ENCODE peak calls at places on chromosomes 1 and 21, in nine cellular contexts. H, G, Q, K, O, J, B, F and L are unnamed samples.

GRCh38 chr1:32989160-32989894 is 24.7 kb upstream of the RNF19B start:
- DNase-seq in F (no peak), H (no peak), G (peak), Q (peak), O (peak), J (peak), K (no peak), B (peak), L (no peak)

GRCh38 chr1:206472454-206472853 is 2.2 kb downstream of the IKBKE start:
- DNase-seq in F (peak), Q (peak), O (peak), H (no peak), K (no peak), B (no peak), G (no peak), J (peak), L (no peak)

GRCh38 chr1:160836561-160836960 is 26.1 kb downstream of the CD244 start:
- DNase-seq in G (peak), B (no peak), Q (no peak), K (no peak), J (no peak), F (no peak), O (no peak), H (no peak), L (no peak)

GRCh38 chr1:17162941-17163340 is 42.0 kb upstream of the PADI1 start:
- DNase-seq in F (no peak), H (no peak), K (no peak), O (no peak), B (no peak), Q (no peak), J (no peak), G (peak), L (no peak)

GRCh38 chr1:234597894-234598293 is 12.1 kb downstream of the IRF2BP2 start:
- DNase-seq in B (no peak), O (peak), K (peak), H (no peak), F (peak), G (no peak), Q (peak), J (no peak), L (no peak)

GRCh38 chr1:1357871-1358432 is 403 bp downstream of the MXRA8 start:
- DNase-seq in H (no peak), O (peak), F (no peak), G (no peak), J (no peak), Q (no peak), K (no peak), B (no peak), L (no peak)

GRCh38 chr1:58104960-58105359 is 441.6 kb downstream of the OMA1 start:
- DNase-seq in G (no peak), H (no peak), J (no peak), B (no peak), F (no peak), Q (no peak), O (no peak), K (no peak), L (no peak)

GRCh38 chr1:108643492-108644333 is 17.2 kb downstream of the HENMT1 start:
- DNase-seq in K (peak), G (no peak), J (no peak), B (no peak), Q (peak), H (no peak), F (peak), O (no peak), L (no peak)

GRCh38 chr1:25862785-25863485 is 3.7 kb upstream of the AUNIP start:
- DNase-seq in K (no peak), H (no peak), J (no peak), Q (no peak), G (no peak), O (no peak), F (no peak), B (no peak), L (no peak)

GRCh38 chr1:167492509-167492910 is 25.8 kb downstream of the CD247 start:
- DNase-seq in B (no peak), O (no peak), K (no peak), F (no peak), H (no peak), G (no peak), Q (no peak), J (no peak), L (no peak)

GRCh38 chr1:23836037-23836436 is 10.8 kb upstream of the HMGCL start:
- DNase-seq in B (no peak), O (no peak), Q (no peak), K (no peak), F (no peak), G (no peak), H (no peak), J (no peak), L (no peak)

GRCh38 chr1:55593299-55593698 is 378.1 kb upstream of the USP24 start:
- DNase-seq in G (no peak), K (no peak), B (no peak), Q (no peak), O (no peak), H (no peak), J (no peak), F (no peak), L (no peak)

GRCh38 chr21:45998871-45999580 is 17.5 kb downstream of the COL6A1 start:
- DNase-seq in O (no peak), Q (no peak), H (no peak), J (no peak), F (no peak), G (no peak), K (no peak), B (no peak), L (no peak)

GRCh38 chr1:33433509-33434362 is 2.8 kb upstream of the PHC2 start:
- DNase-seq in Q (peak), K (peak), J (no peak), H (no peak), G (no peak), O (peak), B (peak), F (no peak), L (peak)

GRCh38 chr1:38651669-38652068 is 207.9 kb downstream of the RRAGC start:
- DNase-seq in J (no peak), B (no peak), G (peak), O (no peak), Q (no peak), H (no peak), K (no peak), F (no peak), L (no peak)

GRCh38 chr1:16127676-16128337 is 28.1 kb downstream of the EPHA2 start:
- DNase-seq in K (no peak), H (peak), B (no peak), O (peak), G (no peak), F (peak), J (no peak), Q (no peak), L (no peak)

GRCh38 chr1:19377812-19378718 is 65.9 kb downstream of the SLC66A1 start:
- DNase-seq in O (no peak), J (no peak), H (no peak), B (no peak), Q (peak), G (no peak), F (no peak), K (no peak), L (no peak)

GRCh38 chr1:206663832-206664652 is 20.7 kb upstream of the MAPKAPK2 start:
- DNase-seq in F (peak), G (no peak), H (peak), B (peak), Q (peak), K (peak), J (no peak), O (peak), L (no peak)

GRCh38 chr21:14916676-14917141 is 148.1 kb downstream of the NRIP1 start:
- DNase-seq in B (no peak), G (no peak), K (no peak), F (no peak), O (no peak), H (no peak), J (no peak), Q (peak), L (no peak)

GRCh38 chr21:36419996-36420395 is 34.8 kb downstream of the CHAF1B start:
- DNase-seq in J (peak), B (no peak), H (peak), F (peak), Q (peak), O (peak), G (peak), K (peak), L (no peak)

GRCh38 chr1:179126338-179127060 is 44.6 kb downstream of the TOR3A start:
- DNase-seq in F (no peak), J (no peak), H (peak), G (no peak), Q (peak), K (no peak), O (peak), B (no peak), L (no peak)

GRCh38 chr1:245054105-245054831 is 100.5 kb upstream of the KIF26B start:
- DNase-seq in H (no peak), Q (no peak), G (no peak), K (no peak), O (no peak), F (no peak), B (no peak), J (no peak), L (no peak)

GRCh38 chr1:165799387-165799786 is 28.0 kb upstream of the UCK2 start:
- DNase-seq in G (no peak), F (no peak), J (no peak), K (no peak), H (no peak), O (no peak), B (no peak), Q (no peak), L (no peak)

GRCh38 chr1:113517983-113518382 is 127.7 kb downstream of the MAGI3 start:
- DNase-seq in G (no peak), F (no peak), J (no peak), B (no peak), O (no peak), Q (no peak), H (no peak), K (no peak), L (no peak)

GRCh38 chr1:200409203-200409760 is 554 bp downstream of the ZNF281 start:
- DNase-seq in B (no peak), K (no peak), O (peak), J (peak), G (no peak), Q (no peak), F (no peak), H (peak), L (no peak)

GRCh38 chr1:228374711-228375577 is 31.7 kb downstream of the TRIM11 start:
- DNase-seq in Q (peak), B (no peak), F (no peak), H (peak), G (peak), K (no peak), J (peak), O (peak), L (no peak)

GRCh38 chr1:150973826-150974579 is 632 bp downstream of the CERS2 start:
- DNase-seq in G (no peak), O (peak), H (peak), J (peak), F (peak), K (no peak), B (no peak), Q (peak), L (no peak)

GRCh38 chr1:165512817-165513216 is 31.0 kb upstream of the LRRC52 start:
- DNase-seq in K (no peak), B (no peak), O (no peak), J (no peak), G (no peak), H (no peak), Q (no peak), F (no peak), L (no peak)

GRCh38 chr1:33275706-33276572 is 19.6 kb downstream of the ZNF362 start:
- DNase-seq in J (peak), G (no peak), B (no peak), H (no peak), O (no peak), F (no peak), K (no peak), Q (no peak), L (no peak)

GRCh38 chr1:13498553-13498952 is 15.2 kb downstream of the LRRC38 start:
- DNase-seq in F (no peak), H (no peak), J (no peak), G (no peak), B (no peak), K (no peak), Q (no peak), O (no peak), L (no peak)

GRCh38 chr1:220347654-220348175 is 75.5 kb upstream of the RAB3GAP2 start:
- DNase-seq in J (no peak), Q (no peak), F (no peak), G (no peak), K (no peak), B (no peak), O (no peak), H (no peak), L (no peak)

GRCh38 chr1:37795340-37796110 is 1.9 kb downstream of the MANEAL start:
- DNase-seq in J (peak), B (no peak), G (no peak), K (no peak), F (peak), H (peak), O (peak), Q (peak), L (no peak)

GRCh38 chr1:223712184-223712855 is at the start of gene CAPN2:
- DNase-seq in H (peak), J (peak), B (no peak), O (peak), G (peak), F (peak), Q (peak), K (peak), L (no peak)

GRCh38 chr1:212290608-212291007 is 5.4 kb downstream of the PPP2R5A start:
- DNase-seq in G (no peak), J (no peak), B (no peak), Q (peak), H (no peak), O (no peak), K (no peak), F (no peak), L (no peak)

GRCh38 chr1:168386949-168387586 is 106.4 kb downstream of the TBX19 start:
- DNase-seq in J (peak), G (no peak), F (peak), Q (peak), K (peak), B (no peak), H (peak), O (no peak), L (peak)

GRCh38 chr1:89990976-89991831 is 3.7 kb upstream of the ZNF326 start:
- DNase-seq in Q (no peak), O (no peak), G (no peak), H (no peak), B (no peak), K (no peak), J (no peak), F (no peak), L (no peak)

GRCh38 chr1:116853680-116854191 is 56.0 kb upstream of the PTGFRN start:
- DNase-seq in O (no peak), Q (peak), H (no peak), G (no peak), F (peak), J (no peak), K (peak), B (peak), L (peak)

GRCh38 chr1:65065535-65066378 is 82.2 kb upstream of the AK4 start:
- DNase-seq in H (peak), J (peak), K (peak), B (no peak), O (no peak), G (peak), Q (no peak), F (peak), L (no peak)

GRCh38 chr21:41478319-41479177 is 29.4 kb downstream of the TMPRSS2 start:
- DNase-seq in Q (no peak), H (no peak), G (no peak), B (no peak), O (no peak), J (peak), K (no peak), F (no peak), L (no peak)

GRCh38 chr1:201793306-201793925 is 35.5 kb upstream of the IPO9 start:
- DNase-seq in B (no peak), Q (no peak), H (no peak), F (no peak), G (no peak), J (no peak), O (no peak), K (no peak), L (no peak)
- TF ChIP-seq CTCF in B (no peak), Q (no peak), H (no peak), F (no peak), G (no peak), J (peak), O (no peak), K (no peak), L (no peak)

GRCh38 chr1:31788825-31789256 is 24.7 kb upstream of the ADGRB2 start:
- DNase-seq in J (no peak), Q (peak), K (no peak), B (no peak), O (no peak), G (peak), F (no peak), H (no peak), L (no peak)

GRCh38 chr1:31787261-31787660 is 23.1 kb upstream of the ADGRB2 start:
- DNase-seq in K (no peak), O (no peak), H (peak), B (no peak), Q (no peak), G (no peak), F (no peak), J (peak), L (no peak)

GRCh38 chr1:31786366-31787060 is 22.4 kb upstream of the ADGRB2 start:
- DNase-seq in K (no peak), G (no peak), J (peak), H (peak), F (no peak), O (no peak), Q (no peak), B (no peak), L (no peak)

GRCh38 chr1:31788138-31788824 is 24.1 kb upstream of the ADGRB2 start:
- DNase-seq in O (peak), F (peak), B (peak), Q (peak), K (peak), J (peak), G (peak), H (peak), L (no peak)

GRCh38 chr1:31787786-31788137 is 23.6 kb upstream of the ADGRB2 start:
- DNase-seq in J (no peak), H (no peak), K (no peak), F (no peak), O (no peak), G (no peak), Q (no peak), B (no peak), L (no peak)
- H3K4me3 ChIP-seq in J (peak), H (no peak), K (peak), F (peak), O (no peak), G (peak), Q (peak), B (peak), L (no peak)

GRCh38 chr21:42678618-42679295 is 25.3 kb downstream of the PDE9A start:
- DNase-seq in K (no peak), G (no peak), F (no peak), H (no peak), Q (no peak), J (no peak), B (no peak), O (no peak), L (no peak)

GRCh38 chr21:42678118-42678430 is 24.7 kb downstream of the PDE9A start:
- DNase-seq in B (no peak), O (no peak), J (no peak), H (no peak), F (peak), Q (no peak), G (no peak), K (no peak), L (no peak)

GRCh38 chr21:42680429-42680828 is 27.0 kb downstream of the PDE9A start:
- DNase-seq in J (no peak), G (no peak), Q (no peak), F (no peak), K (no peak), H (no peak), O (no peak), B (no peak), L (no peak)

GRCh38 chr21:42679982-42680330 is 26.5 kb downstream of the PDE9A start:
- DNase-seq in Q (no peak), H (no peak), B (no peak), J (no peak), G (no peak), F (no peak), K (no peak), O (no peak), L (no peak)

DNA sequence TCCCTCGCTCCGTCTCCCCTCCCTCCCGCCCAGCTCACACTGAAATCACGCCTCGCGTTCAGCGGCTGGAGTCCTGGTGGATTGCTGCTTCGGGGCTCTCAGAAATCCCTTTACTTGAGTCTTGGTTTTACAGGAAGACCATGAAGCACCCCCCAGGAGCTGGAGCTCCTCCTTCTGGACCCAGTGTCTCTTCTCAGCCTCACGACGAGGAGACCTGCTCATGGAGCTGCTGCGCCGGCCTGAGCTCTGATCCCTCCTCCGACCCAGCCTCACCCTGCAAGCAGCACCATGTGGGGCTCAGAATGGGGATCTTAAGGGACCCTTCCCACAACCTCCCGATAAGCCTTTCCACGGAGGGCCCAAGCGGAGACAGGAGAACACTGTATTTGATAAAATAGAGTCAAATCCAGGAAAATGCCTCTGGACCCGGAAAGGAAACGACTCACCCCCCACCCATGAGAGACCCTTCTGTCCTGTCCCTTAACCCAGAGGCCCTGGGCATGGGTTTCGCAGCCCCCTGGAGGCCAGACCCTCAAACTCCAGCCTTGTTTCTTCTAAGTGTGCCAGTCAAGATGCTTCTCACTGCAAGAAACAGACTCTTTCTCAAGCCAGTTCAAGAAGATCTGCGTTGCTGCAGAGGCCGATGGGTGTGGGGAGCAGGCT is 26.0 kb downstream of the PDE9A start:
- DNase-seq in G (no peak), J (no peak), B (no peak), Q (no peak), H (no peak), O (no peak), K (no peak), F (no peak), L (no peak)
- TF ChIP-seq CTCF in G (no peak), J (no peak), B (no peak), Q (no peak), H (no peak), O (no peak), K (no peak), F (no peak), L (no peak)

DNA sequence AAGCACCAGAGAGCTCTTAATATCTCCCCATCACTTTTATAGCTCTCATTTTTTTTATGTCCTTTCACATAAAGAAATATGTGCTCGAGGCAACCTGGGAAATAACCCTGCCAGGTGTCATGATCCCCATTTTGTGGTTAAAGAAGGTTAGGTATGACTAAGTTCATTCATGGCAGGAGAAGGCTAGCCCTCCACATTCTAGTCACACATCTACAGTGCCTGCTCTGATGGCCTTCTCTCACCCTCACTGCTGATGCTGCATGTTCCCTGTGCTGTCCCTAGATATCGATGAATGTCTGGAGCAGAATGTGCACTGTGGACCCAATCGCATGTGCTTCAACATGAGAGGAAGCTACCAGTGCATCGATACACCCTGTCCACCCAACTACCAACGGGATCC is 187.5 kb downstream of the TPR start:
- DNase-seq in J (no peak), Q (no peak), F (no peak), K (no peak), G (no peak), H (no peak), B (no peak), O (no peak), L (no peak)
- H3K4me3 ChIP-seq in J (no peak), Q (no peak), F (no peak), K (no peak), G (no peak), H (no peak), B (no peak), O (no peak), L (no peak)